ENCODE peak calls at places on chromosomes 4 and X, in eight cellular contexts. One of them, this sample, is unnamed. For H3K27me3, the result is how much of the 10 kb centered on the place peaks cover.

GRCh38 chr4:185775792-185776555 is 36.0 kb downstream of the SORBS2 start:
- DNase-seq in body of pancreas: peak
- DNase-seq in IMR-90: peak
- DNase-seq in suprapubic skin: no peak
- DNase-seq in fibroblast of lung: peak
- DNase-seq in sigmoid colon: no peak
- DNase-seq in CD4-positive, alpha-beta T cell: no peak
- DNase-seq in psoas muscle: no peak
- DNase-seq in this sample: no peak

GRCh38 chrX:1147641-1148515 is 64.6 kb downstream of the CRLF2 start:
- DNase-seq in body of pancreas: no peak
- DNase-seq in IMR-90: no peak
- DNase-seq in suprapubic skin: peak
- DNase-seq in fibroblast of lung: no peak
- DNase-seq in sigmoid colon: peak
- DNase-seq in CD4-positive, alpha-beta T cell: no peak
- DNase-seq in psoas muscle: peak
- DNase-seq in this sample: no peak

GRCh38 chr4:78014889-78015886 is 41.9 kb upstream of the FRAS1 start:
- DNase-seq in body of pancreas: no peak
- DNase-seq in IMR-90: no peak
- DNase-seq in suprapubic skin: no peak
- DNase-seq in fibroblast of lung: no peak
- DNase-seq in sigmoid colon: no peak
- DNase-seq in CD4-positive, alpha-beta T cell: no peak
- DNase-seq in psoas muscle: no peak
- DNase-seq in this sample: no peak

GRCh38 chr4:98828801-98829200 is 100.1 kb downstream of the EIF4E start:
- DNase-seq in body of pancreas: no peak
- DNase-seq in IMR-90: no peak
- DNase-seq in suprapubic skin: no peak
- DNase-seq in fibroblast of lung: peak
- DNase-seq in sigmoid colon: no peak
- DNase-seq in CD4-positive, alpha-beta T cell: peak
- DNase-seq in psoas muscle: no peak
- DNase-seq in this sample: peak

GRCh38 chr4:187424636-187425035 is 570.9 kb upstream of the ZFP42 start:
- DNase-seq in body of pancreas: no peak
- DNase-seq in IMR-90: no peak
- DNase-seq in suprapubic skin: no peak
- DNase-seq in fibroblast of lung: no peak
- DNase-seq in sigmoid colon: no peak
- DNase-seq in CD4-positive, alpha-beta T cell: no peak
- DNase-seq in psoas muscle: no peak
- DNase-seq in this sample: no peak

GRCh38 chr4:108861339-108861738 is 98.5 kb upstream of the ETNPPL start:
- DNase-seq in body of pancreas: peak
- DNase-seq in IMR-90: peak
- DNase-seq in suprapubic skin: no peak
- DNase-seq in fibroblast of lung: peak
- DNase-seq in sigmoid colon: no peak
- DNase-seq in CD4-positive, alpha-beta T cell: no peak
- DNase-seq in psoas muscle: no peak
- DNase-seq in this sample: no peak

GRCh38 chr4:87423313-87424031 is 1.1 kb downstream of the NUDT9 start:
- DNase-seq in body of pancreas: peak
- DNase-seq in IMR-90: no peak
- DNase-seq in suprapubic skin: no peak
- DNase-seq in fibroblast of lung: no peak
- DNase-seq in sigmoid colon: no peak
- DNase-seq in CD4-positive, alpha-beta T cell: no peak
- DNase-seq in psoas muscle: no peak
- DNase-seq in this sample: peak

GRCh38 chr4:106444557-106444956 is 76.0 kb upstream of the GIMD1 start:
- DNase-seq in body of pancreas: no peak
- DNase-seq in IMR-90: no peak
- DNase-seq in suprapubic skin: no peak
- DNase-seq in fibroblast of lung: peak
- DNase-seq in sigmoid colon: no peak
- DNase-seq in CD4-positive, alpha-beta T cell: no peak
- DNase-seq in psoas muscle: no peak
- DNase-seq in this sample: no peak

GRCh38 chr4:111671756-111672155 is 473.5 kb upstream of the FAM241A start:
- DNase-seq in body of pancreas: no peak
- DNase-seq in IMR-90: no peak
- DNase-seq in suprapubic skin: no peak
- DNase-seq in fibroblast of lung: no peak
- DNase-seq in sigmoid colon: no peak
- DNase-seq in CD4-positive, alpha-beta T cell: no peak
- DNase-seq in psoas muscle: no peak
- DNase-seq in this sample: no peak

GRCh38 chrX:74325130-74326059 is 21.4 kb downstream of the ZCCHC13 start:
- DNase-seq in body of pancreas: peak
- DNase-seq in IMR-90: no peak
- DNase-seq in suprapubic skin: no peak
- DNase-seq in fibroblast of lung: no peak
- DNase-seq in sigmoid colon: no peak
- DNase-seq in CD4-positive, alpha-beta T cell: no peak
- DNase-seq in psoas muscle: no peak
- DNase-seq in this sample: no peak
- TF ChIP-seq CTCF in body of pancreas: no peak
- TF ChIP-seq CTCF in IMR-90: no peak
- TF ChIP-seq CTCF in suprapubic skin: no peak
- TF ChIP-seq CTCF in fibroblast of lung: no peak
- TF ChIP-seq CTCF in sigmoid colon: no peak
- TF ChIP-seq CTCF in CD4-positive, alpha-beta T cell: no peak
- TF ChIP-seq CTCF in psoas muscle: no peak
- TF ChIP-seq CTCF in this sample: no peak

GRCh38 chr4:189445613-189446012 is 495.1 kb upstream of the FRG1 start:
- DNase-seq in body of pancreas: no peak
- DNase-seq in IMR-90: no peak
- DNase-seq in suprapubic skin: no peak
- DNase-seq in fibroblast of lung: no peak
- DNase-seq in sigmoid colon: no peak
- DNase-seq in CD4-positive, alpha-beta T cell: no peak
- DNase-seq in psoas muscle: no peak
- DNase-seq in this sample: no peak
- H3K27me3 ChIP-seq in body of pancreas: under half
- H3K27me3 ChIP-seq in IMR-90: under half
- H3K27me3 ChIP-seq in suprapubic skin: under half
- H3K27me3 ChIP-seq in fibroblast of lung: under half
- H3K27me3 ChIP-seq in sigmoid colon: under half
- H3K27me3 ChIP-seq in CD4-positive, alpha-beta T cell: under half
- H3K27me3 ChIP-seq in psoas muscle: under half
- H3K27me3 ChIP-seq in this sample: under half

GRCh38 chr4:109981936-109982335 is 69.3 kb downstream of the EGF start:
- DNase-seq in body of pancreas: no peak
- DNase-seq in IMR-90: no peak
- DNase-seq in suprapubic skin: no peak
- DNase-seq in fibroblast of lung: no peak
- DNase-seq in sigmoid colon: no peak
- DNase-seq in CD4-positive, alpha-beta T cell: no peak
- DNase-seq in psoas muscle: no peak
- DNase-seq in this sample: no peak

GRCh38 chr4:109979932-109980717 is 67.4 kb downstream of the EGF start:
- DNase-seq in body of pancreas: no peak
- DNase-seq in IMR-90: peak
- DNase-seq in suprapubic skin: no peak
- DNase-seq in fibroblast of lung: peak
- DNase-seq in sigmoid colon: no peak
- DNase-seq in CD4-positive, alpha-beta T cell: no peak
- DNase-seq in psoas muscle: no peak
- DNase-seq in this sample: peak

GRCh38 chr4:109976189-109976588 is 63.5 kb downstream of the EGF start:
- DNase-seq in body of pancreas: no peak
- DNase-seq in IMR-90: no peak
- DNase-seq in suprapubic skin: no peak
- DNase-seq in fibroblast of lung: no peak
- DNase-seq in sigmoid colon: no peak
- DNase-seq in CD4-positive, alpha-beta T cell: no peak
- DNase-seq in psoas muscle: no peak
- DNase-seq in this sample: no peak

GRCh38 chr4:109977854-109978501 is 65.3 kb downstream of the EGF start:
- DNase-seq in body of pancreas: peak
- DNase-seq in IMR-90: peak
- DNase-seq in suprapubic skin: no peak
- DNase-seq in fibroblast of lung: peak
- DNase-seq in sigmoid colon: no peak
- DNase-seq in CD4-positive, alpha-beta T cell: no peak
- DNase-seq in psoas muscle: no peak
- DNase-seq in this sample: peak

GRCh38 chr4:109978704-109979103 is 66.0 kb downstream of the EGF start:
- DNase-seq in body of pancreas: no peak
- DNase-seq in IMR-90: no peak
- DNase-seq in suprapubic skin: no peak
- DNase-seq in fibroblast of lung: peak
- DNase-seq in sigmoid colon: no peak
- DNase-seq in CD4-positive, alpha-beta T cell: no peak
- DNase-seq in psoas muscle: no peak
- DNase-seq in this sample: no peak
- TF ChIP-seq CTCF in body of pancreas: no peak
- TF ChIP-seq CTCF in IMR-90: no peak
- TF ChIP-seq CTCF in suprapubic skin: no peak
- TF ChIP-seq CTCF in fibroblast of lung: no peak
- TF ChIP-seq CTCF in sigmoid colon: no peak
- TF ChIP-seq CTCF in CD4-positive, alpha-beta T cell: no peak
- TF ChIP-seq CTCF in psoas muscle: no peak
- TF ChIP-seq CTCF in this sample: peak

GRCh38 chr4:8858188-8858924 is 13.3 kb downstream of the HMX1 start:
- DNase-seq in body of pancreas: no peak
- DNase-seq in IMR-90: no peak
- DNase-seq in suprapubic skin: no peak
- DNase-seq in fibroblast of lung: no peak
- DNase-seq in sigmoid colon: no peak
- DNase-seq in CD4-positive, alpha-beta T cell: no peak
- DNase-seq in psoas muscle: no peak
- DNase-seq in this sample: no peak

GRCh38 chr4:8860096-8860891 is 11.3 kb downstream of the HMX1 start:
- DNase-seq in body of pancreas: no peak
- DNase-seq in IMR-90: no peak
- DNase-seq in suprapubic skin: no peak
- DNase-seq in fibroblast of lung: no peak
- DNase-seq in sigmoid colon: no peak
- DNase-seq in CD4-positive, alpha-beta T cell: no peak
- DNase-seq in psoas muscle: peak
- DNase-seq in this sample: no peak

GRCh38 chr4:8857682-8858187 is 13.9 kb downstream of the HMX1 start:
- DNase-seq in body of pancreas: no peak
- DNase-seq in IMR-90: no peak
- DNase-seq in suprapubic skin: no peak
- DNase-seq in fibroblast of lung: no peak
- DNase-seq in sigmoid colon: no peak
- DNase-seq in CD4-positive, alpha-beta T cell: no peak
- DNase-seq in psoas muscle: no peak
- DNase-seq in this sample: no peak

GRCh38 chr4:8859550-8860095 is 12.0 kb downstream of the HMX1 start:
- DNase-seq in body of pancreas: no peak
- DNase-seq in IMR-90: no peak
- DNase-seq in suprapubic skin: no peak
- DNase-seq in fibroblast of lung: no peak
- DNase-seq in sigmoid colon: no peak
- DNase-seq in CD4-positive, alpha-beta T cell: no peak
- DNase-seq in psoas muscle: peak
- DNase-seq in this sample: no peak

DNA sequence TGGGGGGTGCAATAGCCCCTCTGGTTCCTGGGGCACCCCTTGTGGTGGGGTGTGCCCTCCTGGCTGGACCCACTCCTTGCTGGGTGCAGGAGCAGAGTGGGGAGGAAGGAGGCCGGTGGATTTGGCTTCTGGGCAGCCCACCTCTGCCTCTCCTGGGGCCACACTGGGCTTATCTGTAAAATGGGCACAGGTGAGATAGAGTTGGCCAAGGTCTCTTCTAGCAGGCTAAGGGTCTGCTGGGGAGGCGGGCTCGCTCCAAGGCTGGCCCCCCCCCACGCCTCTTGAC is 12.8 kb downstream of the HMX1 start:
- DNase-seq in body of pancreas: no peak
- DNase-seq in IMR-90: no peak
- DNase-seq in suprapubic skin: no peak
- DNase-seq in fibroblast of lung: no peak
- DNase-seq in sigmoid colon: no peak
- DNase-seq in CD4-positive, alpha-beta T cell: no peak
- DNase-seq in psoas muscle: no peak
- DNase-seq in this sample: no peak
- H3K27me3 ChIP-seq in body of pancreas: under half
- H3K27me3 ChIP-seq in IMR-90: half or more
- H3K27me3 ChIP-seq in suprapubic skin: half or more
- H3K27me3 ChIP-seq in fibroblast of lung: half or more
- H3K27me3 ChIP-seq in sigmoid colon: half or more
- H3K27me3 ChIP-seq in CD4-positive, alpha-beta T cell: half or more
- H3K27me3 ChIP-seq in psoas muscle: under half
- H3K27me3 ChIP-seq in this sample: half or more

DNA sequence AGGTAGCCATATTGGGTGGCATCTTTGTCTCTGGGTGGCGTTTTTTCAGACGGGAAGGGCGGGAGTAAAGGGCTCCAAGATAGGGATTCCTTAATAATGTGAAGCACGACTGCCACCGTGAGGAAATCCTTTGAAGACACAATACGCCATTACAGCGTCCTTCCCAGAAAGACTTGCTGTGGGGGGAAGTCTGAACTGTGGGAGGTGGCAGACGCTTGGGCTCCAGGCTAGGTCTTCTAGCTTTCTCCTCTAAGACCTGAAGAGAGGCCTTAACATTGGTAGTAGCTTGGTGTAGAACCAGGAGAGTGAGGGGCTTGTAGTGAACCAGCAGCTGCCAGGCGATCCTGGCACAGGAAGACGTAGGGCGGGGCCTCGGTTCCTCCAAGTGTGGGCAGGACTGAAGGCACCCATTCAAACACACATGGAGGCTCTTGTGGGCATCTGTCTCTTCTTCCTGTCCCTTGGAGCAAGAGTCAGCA is 197.3 kb downstream of the OR13H1 start:
- DNase-seq in body of pancreas: no peak
- DNase-seq in IMR-90: peak
- DNase-seq in suprapubic skin: no peak
- DNase-seq in fibroblast of lung: peak
- DNase-seq in sigmoid colon: peak
- DNase-seq in CD4-positive, alpha-beta T cell: no peak
- DNase-seq in psoas muscle: peak
- DNase-seq in this sample: no peak
- TF ChIP-seq CTCF in body of pancreas: no peak
- TF ChIP-seq CTCF in IMR-90: peak
- TF ChIP-seq CTCF in suprapubic skin: no peak
- TF ChIP-seq CTCF in fibroblast of lung: no peak
- TF ChIP-seq CTCF in sigmoid colon: no peak
- TF ChIP-seq CTCF in CD4-positive, alpha-beta T cell: no peak
- TF ChIP-seq CTCF in psoas muscle: peak
- TF ChIP-seq CTCF in this sample: no peak

GRCh38 chr4:173538903-173539445 is 8.9 kb upstream of the HAND2 start:
- DNase-seq in body of pancreas: no peak
- DNase-seq in IMR-90: no peak
- DNase-seq in suprapubic skin: no peak
- DNase-seq in fibroblast of lung: no peak
- DNase-seq in sigmoid colon: peak
- DNase-seq in CD4-positive, alpha-beta T cell: no peak
- DNase-seq in psoas muscle: no peak
- DNase-seq in this sample: no peak
- H3K27me3 ChIP-seq in body of pancreas: under half
- H3K27me3 ChIP-seq in IMR-90: half or more
- H3K27me3 ChIP-seq in suprapubic skin: half or more
- H3K27me3 ChIP-seq in fibroblast of lung: half or more
- H3K27me3 ChIP-seq in sigmoid colon: under half
- H3K27me3 ChIP-seq in CD4-positive, alpha-beta T cell: half or more
- H3K27me3 ChIP-seq in psoas muscle: under half
- H3K27me3 ChIP-seq in this sample: half or more

GRCh38 chrX:125744914-125745313 is 421.2 kb downstream of the DCAF12L2 start:
- DNase-seq in body of pancreas: no peak
- DNase-seq in IMR-90: no peak
- DNase-seq in suprapubic skin: no peak
- DNase-seq in fibroblast of lung: no peak
- DNase-seq in sigmoid colon: no peak
- DNase-seq in CD4-positive, alpha-beta T cell: no peak
- DNase-seq in psoas muscle: no peak
- DNase-seq in this sample: no peak
- TF ChIP-seq CTCF in body of pancreas: no peak
- TF ChIP-seq CTCF in IMR-90: no peak
- TF ChIP-seq CTCF in suprapubic skin: no peak
- TF ChIP-seq CTCF in fibroblast of lung: no peak
- TF ChIP-seq CTCF in sigmoid colon: no peak
- TF ChIP-seq CTCF in CD4-positive, alpha-beta T cell: no peak
- TF ChIP-seq CTCF in psoas muscle: no peak
- TF ChIP-seq CTCF in this sample: no peak

This sample was measured in foreskin keratinocyte.